ENCODE peak calls at places on chromosome 16, in nine cellular contexts. W, T, B, M, O, K, A, L and F are unnamed samples.

GRCh38 chr16:72094266-72094610 is 591 bp downstream of the DHX38 start:
- DNase-seq in W (no peak), T (no peak), B (no peak), M (no peak), O (no peak), K (no peak), A (no peak), L (no peak), F (no peak)

GRCh38 chr16:72787519-72788268 is 260.2 kb downstream of the ZFHX3 start:
- DNase-seq in W (peak; percentile 78), T (peak; percentile 69), B (peak; percentile 90), M (peak; percentile 36), O (peak; percentile 93), K (no peak), A (peak; percentile 77), L (peak; percentile 90), F (peak; percentile 62)

GRCh38 chr16:68074850-68075249 is 10.3 kb upstream of the NFATC3 start:
- DNase-seq in W (no peak), T (no peak), B (peak; percentile 95), M (peak; percentile 96), O (no peak), K (no peak), A (peak; percentile 53), L (no peak), F (no peak)

GRCh38 chr16:85354623-85355514 is 242.6 kb upstream of the CIBAR2 start:
- DNase-seq in W (no peak), T (no peak), B (no peak), M (no peak), O (no peak), K (no peak), A (no peak), L (no peak), F (no peak)

GRCh38 chr16:29314292-29314934 is 92.1 kb downstream of the NPIPB11 start:
- DNase-seq in W (no peak), T (peak; percentile 31), B (no peak), M (no peak), O (no peak), K (no peak), A (no peak), L (peak; percentile 46), F (no peak)

GRCh38 chr16:51818342-51818944 is 667.4 kb upstream of the SALL1 start:
- DNase-seq in W (no peak), T (no peak), B (no peak), M (no peak), O (no peak), K (no peak), A (peak; percentile 78), L (no peak), F (no peak)

GRCh38 chr16:74888888-74889287 is 96.0 kb downstream of the WDR59 start:
- DNase-seq in W (no peak), T (no peak), B (no peak), M (no peak), O (no peak), K (no peak), A (no peak), L (no peak), F (no peak)

GRCh38 chr16:66364117-66364958 is 2.2 kb upstream of the CDH5 start:
- DNase-seq in W (peak; percentile 64), T (peak; percentile 64), B (no peak), M (no peak), O (no peak), K (no peak), A (no peak), L (peak; percentile 83), F (peak; percentile 88)

GRCh38 chr16:54248863-54249710 is 37.5 kb downstream of the IRX3 start:
- DNase-seq in W (no peak), T (no peak), B (no peak), M (no peak), O (no peak), K (no peak), A (no peak), L (no peak), F (no peak)

GRCh38 chr16:48231675-48232214 is 12.4 kb upstream of the LONP2 start:
- DNase-seq in W (no peak), T (no peak), B (no peak), M (no peak), O (no peak), K (peak; percentile 23), A (peak; percentile 44), L (no peak), F (no peak)

GRCh38 chr16:629289-630023 is 1.3 kb upstream of the WFIKKN1 start:
- DNase-seq in W (no peak), T (peak; percentile 42), B (peak; percentile 72), M (no peak), O (peak; percentile 82), K (no peak), A (no peak), L (no peak), F (no peak)

GRCh38 chr16:88005968-88006367 is 54.7 kb downstream of the BANP start:
- DNase-seq in W (no peak), T (peak; percentile 14), B (no peak), M (no peak), O (peak; percentile 52), K (no peak), A (no peak), L (peak; percentile 46), F (no peak)

GRCh38 chr16:67375161-67375560 is 18.1 kb downstream of the TPPP3 start:
- DNase-seq in W (no peak), T (no peak), B (no peak), M (no peak), O (no peak), K (no peak), A (no peak), L (peak; percentile 73), F (no peak)

GRCh38 chr16:54055864-54056263 is 230.7 kb downstream of the IRX3 start:
- DNase-seq in W (no peak), T (no peak), B (no peak), M (no peak), O (no peak), K (no peak), A (no peak), L (no peak), F (no peak)

GRCh38 chr16:72862090-72862489 is 185.8 kb downstream of the ZFHX3 start:
- DNase-seq in W (no peak), T (no peak), B (no peak), M (no peak), O (no peak), K (no peak), A (no peak), L (no peak), F (no peak)

GRCh38 chr16:84950906-84951305 is 60.4 kb downstream of the ZDHHC7 start:
- DNase-seq in W (no peak), T (no peak), B (no peak), M (no peak), O (no peak), K (peak; percentile 51), A (no peak), L (no peak), F (no peak)

GRCh38 chr16:73480381-73480780 is 432.5 kb upstream of the ZFHX3 start:
- DNase-seq in W (no peak), T (no peak), B (no peak), M (no peak), O (no peak), K (no peak), A (no peak), L (no peak), F (no peak)

GRCh38 chr16:27718136-27718766 is 168.3 kb downstream of the KATNIP start:
- DNase-seq in W (no peak), T (no peak), B (peak; percentile 45), M (no peak), O (no peak), K (no peak), A (no peak), L (peak; percentile 61), F (no peak)

GRCh38 chr16:84699147-84699711 is 571 bp upstream of the USP10 start:
- DNase-seq in W (no peak), T (no peak), B (no peak), M (peak; percentile 27), O (no peak), K (peak; percentile 21), A (no peak), L (peak; percentile 34), F (no peak)

GRCh38 chr16:28219283-28219682 is 7.5 kb upstream of the XPO6 start:
- DNase-seq in W (no peak), T (no peak), B (no peak), M (no peak), O (no peak), K (no peak), A (no peak), L (no peak), F (no peak)

GRCh38 chr16:12089492-12090161 is 113.1 kb downstream of the SNX29 start:
- DNase-seq in W (no peak), T (peak; percentile 48), B (peak; percentile 86), M (peak; percentile 39), O (peak; percentile 84), K (no peak), A (peak; percentile 67), L (peak; percentile 67), F (peak; percentile 36)
- H3K4me3 ChIP-seq in W (no peak overlapping the region), T (no peak overlapping the region), B (peak overlapping the region; percentile 18), M (peak overlapping the region; percentile 11), O (no peak overlapping the region), K (no peak overlapping the region), A (peak overlapping the region; percentile 1), L (peak overlapping the region; percentile 2), F (peak overlapping the region; percentile 55)

GRCh38 chr16:3020247-3020603 is at the start of gene TNFRSF12A:
- DNase-seq in W (peak; percentile 42), T (peak; percentile 80), B (peak; percentile 94), M (peak; percentile 70), O (peak; percentile 97), K (peak; percentile 64), A (peak; percentile 81), L (peak; percentile 83), F (peak; percentile 78)
- TF ChIP-seq POLR2A in W (peak; percentile 82), T (peak; percentile 81), B (no peak), M (peak; percentile 85), O (peak; percentile 93), K (peak; percentile 93), A (no peak), L (peak; percentile 51), F (peak; percentile 33)

GRCh38 chr16:24988137-24988535 is 27.0 kb downstream of the ARHGAP17 start:
- DNase-seq in W (no peak), T (no peak), B (no peak), M (no peak), O (no peak), K (no peak), A (no peak), L (no peak), F (no peak)
- H3K27ac ChIP-seq in W (peak overlapping the region; percentile 28), T (no peak overlapping the region), B (peak overlapping the region; percentile 88), M (peak overlapping the region; percentile 80), O (peak overlapping the region; percentile 51), K (peak overlapping the region; percentile 84), A (peak overlapping the region; percentile 78), L (peak overlapping the region; percentile 87), F (peak overlapping the region; percentile 73)

DNA sequence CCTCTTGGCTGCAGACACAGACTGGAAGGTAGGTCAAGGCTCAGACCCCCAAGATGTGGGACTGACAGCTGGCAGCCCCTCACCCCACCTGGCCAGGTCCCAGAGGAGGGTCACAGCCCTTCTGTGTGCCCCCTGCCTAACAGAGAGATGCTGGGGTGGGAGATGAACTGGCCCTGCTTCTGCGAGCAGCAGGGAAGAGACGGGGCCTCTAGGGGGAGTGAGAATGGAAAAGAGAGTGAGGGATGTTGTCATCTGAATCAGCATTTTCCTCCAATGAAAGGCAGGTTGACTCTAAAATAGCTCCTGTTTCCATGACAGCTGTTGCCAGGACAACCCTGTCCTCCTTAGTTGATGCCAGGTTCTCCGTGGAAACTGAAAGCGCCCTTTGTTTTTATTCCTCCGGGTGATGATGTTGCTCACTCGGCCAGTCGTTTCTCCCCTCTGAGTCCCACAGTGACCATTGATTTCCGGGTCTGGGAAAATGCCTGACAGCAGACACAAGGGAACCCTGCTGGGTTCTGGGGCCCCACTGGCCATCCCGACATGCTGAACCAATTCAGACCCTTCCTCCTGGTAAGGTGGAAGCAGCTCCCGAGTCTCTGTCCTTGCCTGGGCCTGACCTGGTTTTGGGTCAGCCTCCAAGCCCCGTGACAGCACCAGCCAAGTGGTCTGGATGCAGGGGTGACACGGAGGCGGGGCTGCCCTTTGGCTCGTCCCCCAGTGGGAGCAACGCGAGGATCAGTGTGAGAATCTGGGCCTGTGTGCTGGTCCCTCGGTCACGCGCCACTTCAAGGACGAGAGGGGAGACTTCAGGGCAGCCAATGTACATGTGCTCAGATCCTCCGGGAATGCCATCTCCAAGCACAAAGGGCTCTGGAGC is 4.7 kb upstream of the NDRG4 start:
- DNase-seq in W (peak; percentile 88), T (peak; percentile 59), B (peak; percentile 67), M (peak; percentile 36), O (no peak), K (peak; percentile 93), A (peak; percentile 57), L (peak; percentile 83), F (peak; percentile 49)
- H3K4me3 ChIP-seq in W (no peak overlapping the region), T (no peak overlapping the region), B (no peak overlapping the region), M (no peak overlapping the region), O (no peak overlapping the region), K (no peak overlapping the region), A (no peak overlapping the region), L (no peak overlapping the region), F (no peak overlapping the region)